ENCODE peak calls at places on chromosomes 5 and 9, in ten cellular contexts. X is sigmoid colon, O is heart left ventricle, S is ovary, C is stomach, B is gastrocnemius medialis, P is breast epithelium, J is uterus, A is A549, E is IMR-90. Y is an unnamed sample. For H3K4me1, the result is how much of the 10 kb centered on the place peaks cover.

GRCh38 chr5:145056805-145057204 is 778.3 kb downstream of the PRELID2 start:
- DNase-seq in X (no peak), O (no peak), S (no peak), C (no peak), B (no peak), P (no peak), J (no peak), A (no peak), E (peak), Y (no peak)

GRCh38 chr5:154446183-154447073 is 631 bp downstream of the SAP30L start:
- DNase-seq in X (peak), O (peak), S (peak), C (peak), B (peak), P (no peak), J (peak), A (peak), E (peak), Y (peak)

GRCh38 chr9:109122726-109123621 is 3.2 kb upstream of the TMEM245 start:
- DNase-seq in X (no peak), O (no peak), S (no peak), C (no peak), B (no peak), P (no peak), J (no peak), A (no peak), E (no peak), Y (no peak)

GRCh38 chr5:71932649-71933338 is 174.5 kb upstream of the MAP1B start:
- DNase-seq in X (no peak), O (peak), S (peak), C (peak), B (no peak), P (no peak), J (peak), A (peak), E (peak), Y (peak)

GRCh38 chr9:99326112-99326916 is 104.2 kb downstream of the SEC61B start:
- DNase-seq in X (no peak), O (no peak), S (no peak), C (no peak), B (no peak), P (no peak), J (no peak), A (no peak), E (peak), Y (no peak)

GRCh38 chr5:127031147-127031862 is 947 bp upstream of the MARCHF3 start:
- DNase-seq in X (no peak), O (peak), S (no peak), C (peak), B (no peak), P (no peak), J (no peak), A (peak), E (no peak), Y (peak)

GRCh38 chr5:134555889-134556311 is 30.4 kb downstream of the JADE2 start:
- DNase-seq in X (peak), O (peak), S (peak), C (peak), B (no peak), P (no peak), J (peak), A (peak), E (peak), Y (no peak)

GRCh38 chr9:32395483-32396216 is 11.2 kb downstream of the ACO1 start:
- DNase-seq in X (peak), O (peak), S (peak), C (no peak), B (peak), P (no peak), J (peak), A (peak), E (peak), Y (no peak)

GRCh38 chr9:120439147-120439546 is 140.8 kb downstream of the CDK5RAP2 start:
- DNase-seq in X (no peak), O (no peak), S (no peak), C (no peak), B (no peak), P (no peak), J (no peak), A (peak), E (peak), Y (no peak)

GRCh38 chr5:34570721-34571379 is 85.3 kb upstream of the RAI14 start:
- DNase-seq in X (no peak), O (no peak), S (no peak), C (no peak), B (no peak), P (no peak), J (no peak), A (no peak), E (peak), Y (no peak)

GRCh38 chr9:91589101-91589553 is 165.5 kb upstream of the NFIL3 start:
- DNase-seq in X (peak), O (peak), S (peak), C (no peak), B (no peak), P (no peak), J (peak), A (no peak), E (peak), Y (no peak)

GRCh38 chr9:125541840-125542243 is 165.2 kb downstream of the MAPKAP1 start:
- DNase-seq in X (no peak), O (peak), S (no peak), C (no peak), B (no peak), P (no peak), J (no peak), A (no peak), E (no peak), Y (no peak)

GRCh38 chr9:91197232-91198181 is 164.2 kb downstream of the AUH start:
- DNase-seq in X (peak), O (peak), S (peak), C (peak), B (peak), P (no peak), J (peak), A (peak), E (peak), Y (peak)

GRCh38 chr5:32405502-32405901 is 39.0 kb downstream of the ZFR start:
- DNase-seq in X (no peak), O (no peak), S (no peak), C (no peak), B (no peak), P (no peak), J (no peak), A (no peak), E (no peak), Y (no peak)

GRCh38 chr9:114588150-114588663 is 638 bp downstream of the ATP6V1G1 start:
- DNase-seq in X (no peak), O (no peak), S (no peak), C (no peak), B (no peak), P (no peak), J (no peak), A (no peak), E (peak), Y (no peak)

GRCh38 chr9:36148652-36149051 is 12.1 kb downstream of the GLIPR2 start:
- DNase-seq in X (peak), O (peak), S (peak), C (peak), B (peak), P (peak), J (peak), A (peak), E (peak), Y (peak)

GRCh38 chr5:111512026-111512405 is 319 bp downstream of the STARD4 start:
- DNase-seq in X (peak), O (no peak), S (no peak), C (no peak), B (peak), P (peak), J (no peak), A (peak), E (peak), Y (no peak)

GRCh38 chr9:83935276-83935890 is 14.2 kb upstream of the KIF27 start:
- DNase-seq in X (no peak), O (no peak), S (no peak), C (peak), B (no peak), P (no peak), J (no peak), A (no peak), E (peak), Y (no peak)

GRCh38 chr9:98912450-98912849 is 31.3 kb upstream of the COL15A1 start:
- DNase-seq in X (no peak), O (no peak), S (no peak), C (no peak), B (no peak), P (no peak), J (no peak), A (no peak), E (no peak), Y (no peak)

GRCh38 chr9:76657265-76657664 is 107.0 kb upstream of the PCA3 start:
- DNase-seq in X (no peak), O (no peak), S (no peak), C (no peak), B (no peak), P (no peak), J (no peak), A (no peak), E (no peak), Y (no peak)

GRCh38 chr9:21434202-21435014 is 5.8 kb upstream of the IFNA1 start:
- DNase-seq in X (no peak), O (no peak), S (no peak), C (peak), B (no peak), P (no peak), J (no peak), A (peak), E (peak), Y (peak)

GRCh38 chr5:43553381-43553780 is 3.5 kb downstream of the PAIP1 start:
- DNase-seq in X (no peak), O (no peak), S (no peak), C (no peak), B (no peak), P (no peak), J (no peak), A (no peak), E (peak), Y (no peak)

GRCh38 chr5:67305913-67306710 is 109.5 kb upstream of the CD180 start:
- DNase-seq in X (no peak), O (no peak), S (no peak), C (no peak), B (no peak), P (no peak), J (no peak), A (no peak), E (peak), Y (no peak)

GRCh38 chr5:166710275-166710674 is 1581.2 kb upstream of the WWC1 start:
- DNase-seq in X (no peak), O (no peak), S (no peak), C (no peak), B (no peak), P (no peak), J (no peak), A (no peak), E (no peak), Y (no peak)

GRCh38 chr9:32260481-32260880 is 124.0 kb upstream of the ACO1 start:
- DNase-seq in X (no peak), O (no peak), S (no peak), C (no peak), B (no peak), P (no peak), J (no peak), A (no peak), E (no peak), Y (no peak)

GRCh38 chr5:157562111-157562581 is 13.4 kb downstream of the ADAM19 start:
- DNase-seq in X (peak), O (peak), S (peak), C (no peak), B (peak), P (no peak), J (no peak), A (no peak), E (peak), Y (no peak)

GRCh38 chr9:133130721-133131244 is 9.7 kb upstream of the RALGDS start:
- DNase-seq in X (no peak), O (no peak), S (no peak), C (no peak), B (no peak), P (no peak), J (no peak), A (no peak), E (no peak), Y (no peak)

GRCh38 chr9:14661421-14662059 is 31.7 kb downstream of the ZDHHC21 start:
- DNase-seq in X (no peak), O (no peak), S (no peak), C (no peak), B (no peak), P (no peak), J (no peak), A (no peak), E (peak), Y (no peak)

GRCh38 chr9:134243778-134244467 is 79.6 kb upstream of the RNU6ATAC start:
- DNase-seq in X (no peak), O (peak), S (no peak), C (peak), B (peak), P (no peak), J (no peak), A (no peak), E (peak), Y (peak)

DNA sequence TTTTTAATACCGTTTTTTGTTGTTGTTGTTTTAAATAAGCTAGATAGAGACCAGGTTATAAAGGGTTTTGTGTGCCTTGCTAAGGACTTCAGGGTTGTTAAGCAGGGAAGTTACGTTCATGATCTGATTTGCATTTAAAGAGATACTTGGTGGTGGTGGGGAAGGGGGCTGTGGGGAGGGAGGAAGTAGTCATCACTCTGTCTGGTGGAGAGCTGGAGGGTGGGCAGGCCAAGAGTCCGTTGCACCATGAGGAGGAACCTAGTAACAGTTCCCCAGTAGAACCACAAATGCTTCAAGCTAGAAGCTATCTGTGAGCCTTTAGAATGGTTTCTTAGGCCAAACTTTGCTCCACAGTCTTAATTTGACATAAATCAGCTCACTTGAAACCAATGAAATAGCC is 18.7 kb upstream of the ROPN1L start:
- DNase-seq in X (no peak), O (no peak), S (no peak), C (no peak), B (no peak), P (no peak), J (no peak), A (no peak), E (no peak), Y (no peak)
- TF ChIP-seq POLR2A in X (no peak), O (no peak), S (no peak), C (no peak), B (no peak), P (no peak), J (no peak), A (no peak), E (no peak), Y (no peak)

DNA sequence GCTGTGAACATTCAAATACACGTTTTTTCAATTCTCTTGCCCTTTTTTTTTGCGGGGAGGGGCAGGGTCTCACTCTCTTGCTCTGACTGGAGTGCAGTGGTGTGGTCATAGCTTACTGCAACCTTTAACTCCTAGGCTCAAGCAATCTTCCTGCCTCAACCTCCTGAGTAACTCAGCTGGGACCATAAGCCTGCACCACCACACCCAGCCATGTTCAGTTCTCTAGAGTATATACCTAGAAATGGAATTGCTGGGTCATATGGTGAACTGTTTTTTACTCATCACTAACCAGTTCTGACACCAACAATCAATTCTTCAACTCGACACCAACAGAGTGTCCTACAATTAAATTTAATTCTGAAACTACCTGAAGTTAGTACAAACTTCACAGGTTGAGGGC is 85.5 kb upstream of the ZNF169 start:
- DNase-seq in X (no peak), O (no peak), S (no peak), C (no peak), B (no peak), P (no peak), J (no peak), A (no peak), E (no peak), Y (no peak)
- H3K4me1 ChIP-seq in X (half or more), O (half or more), S (under half), C (half or more), B (half or more), P (under half), J (under half), A (half or more), E (under half), Y (under half)

DNA sequence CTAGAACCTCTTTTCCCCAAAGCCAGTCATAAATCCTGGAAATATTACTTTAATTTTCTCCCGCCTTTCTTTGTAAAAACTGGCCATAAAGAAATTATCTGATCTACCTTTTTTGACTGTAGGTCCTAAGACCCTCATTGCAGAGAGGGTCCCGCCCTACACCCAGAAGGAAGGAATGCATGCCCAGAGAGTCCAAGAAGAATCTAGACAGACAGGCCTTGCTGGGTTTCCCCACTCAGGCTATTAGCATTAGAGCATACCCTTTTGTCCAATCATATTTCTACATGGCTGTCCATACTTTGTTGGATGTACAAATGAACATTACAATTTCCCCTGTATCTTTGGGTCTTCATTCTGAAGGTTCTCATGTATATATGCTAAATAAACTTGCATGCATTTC is 1.9 kb upstream of the ATG10 start:
- DNase-seq in X (no peak), O (no peak), S (no peak), C (no peak), B (no peak), P (no peak), J (no peak), A (no peak), E (no peak), Y (no peak)
- TF ChIP-seq POLR2A in X (no peak), O (no peak), S (no peak), C (no peak), B (no peak), P (no peak), J (no peak), A (no peak), E (no peak), Y (no peak)

GRCh38 chr5:160637357-160637756 is 214.7 kb downstream of the ATP10B start:
- DNase-seq in X (no peak), O (no peak), S (no peak), C (no peak), B (no peak), P (no peak), J (no peak), A (no peak), E (no peak), Y (no peak)

GRCh38 chr5:160638141-160638742 is 213.8 kb downstream of the ATP10B start:
- DNase-seq in X (no peak), O (no peak), S (no peak), C (no peak), B (no peak), P (no peak), J (no peak), A (no peak), E (no peak), Y (no peak)

GRCh38 chr5:160640417-160640816 is 211.6 kb downstream of the ATP10B start:
- DNase-seq in X (no peak), O (no peak), S (no peak), C (no peak), B (no peak), P (no peak), J (no peak), A (no peak), E (no peak), Y (no peak)

GRCh38 chr5:160635678-160636077 is 214.0 kb downstream of the PTTG1 start:
- DNase-seq in X (no peak), O (no peak), S (no peak), C (no peak), B (no peak), P (no peak), J (no peak), A (no peak), E (no peak), Y (no peak)

DNA sequence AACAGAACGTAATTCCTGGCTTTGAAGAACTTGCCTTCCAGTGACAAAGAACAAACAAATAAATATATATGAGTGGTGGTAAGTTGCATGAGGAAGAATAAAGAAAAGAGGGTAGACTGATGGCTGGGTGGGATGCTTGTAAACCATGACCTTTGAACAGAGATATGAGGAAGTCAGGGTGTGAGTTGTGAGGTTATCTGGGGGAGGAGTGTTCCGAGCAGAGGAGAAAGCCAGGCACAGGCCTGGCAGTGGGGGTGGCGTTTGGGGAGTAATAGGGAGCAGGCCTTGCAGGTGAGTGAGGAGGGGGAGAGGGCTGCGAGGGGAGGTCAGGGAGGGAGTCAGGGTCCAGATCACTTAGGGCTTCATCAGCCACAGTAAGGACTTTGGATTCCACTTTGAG is 213.4 kb downstream of the PTTG1 start:
- DNase-seq in X (no peak), O (no peak), S (no peak), C (no peak), B (no peak), P (no peak), J (no peak), A (no peak), E (no peak), Y (no peak)
- H3K4me1 ChIP-seq in X (under half), O (under half), S (under half), C (under half), B (under half), P (under half), J (under half), A (under half), E (under half), Y (under half)

GRCh38 chr9:27572918-27573698 is at the start of gene C9orf72:
- DNase-seq in X (peak), O (peak), S (peak), C (peak), B (peak), P (peak), J (peak), A (peak), E (peak), Y (peak)
- TF ChIP-seq POLR2A in X (peak), O (no peak), S (peak), C (no peak), B (peak), P (peak), J (peak), A (peak), E (peak), Y (peak)

GRCh38 chr5:17184596-17184995 is 32.8 kb upstream of the BASP1 start:
- DNase-seq in X (no peak), O (no peak), S (no peak), C (no peak), B (no peak), P (no peak), J (no peak), A (no peak), E (peak), Y (no peak)

GRCh38 chr5:17180957-17181723 is 36.3 kb upstream of the BASP1 start:
- DNase-seq in X (no peak), O (no peak), S (no peak), C (no peak), B (no peak), P (no peak), J (no peak), A (peak), E (peak), Y (no peak)

GRCh38 chr5:17182494-17182893 is 34.9 kb upstream of the BASP1 start:
- DNase-seq in X (no peak), O (no peak), S (no peak), C (no peak), B (no peak), P (no peak), J (no peak), A (no peak), E (peak), Y (no peak)

GRCh38 chr5:17185349-17185748 is 32.1 kb upstream of the BASP1 start:
- DNase-seq in X (no peak), O (no peak), S (no peak), C (no peak), B (no peak), P (no peak), J (no peak), A (no peak), E (no peak), Y (no peak)

GRCh38 chr5:17182966-17183365 is 34.5 kb upstream of the BASP1 start:
- DNase-seq in X (no peak), O (no peak), S (no peak), C (no peak), B (no peak), P (no peak), J (no peak), A (no peak), E (peak), Y (no peak)
- H3K4me1 ChIP-seq in X (under half), O (under half), S (under half), C (under half), B (under half), P (under half), J (under half), A (half or more), E (under half), Y (under half)

Y was measured in right lobe of liver.